ENCODE peak calls at places on chromosomes 16 and 17, in seven cellular contexts. E, W, M, I, D, T and X are unnamed samples.

GRCh38 chr17:4968166-4968915 is 724 bp upstream of the SPAG7 start:
- DNase-seq in E (no peak), W (no peak), M (no peak), I (no peak), D (peak), T (no peak), X (no peak)

GRCh38 chr17:11514981-11515680 is 83.1 kb upstream of the DNAH9 start:
- DNase-seq in E (no peak), W (no peak), M (no peak), I (no peak), D (no peak), T (no peak), X (no peak)

GRCh38 chr17:70787721-70788120 is 618.4 kb downstream of the KCNJ2 start:
- DNase-seq in E (no peak), W (no peak), M (no peak), I (no peak), D (no peak), T (no peak), X (no peak)

GRCh38 chr17:56148333-56148732 is 4.9 kb upstream of the ANKFN1 start:
- DNase-seq in E (no peak), W (no peak), M (no peak), I (no peak), D (no peak), T (no peak), X (no peak)

GRCh38 chr17:2706911-2707510 is 4.6 kb downstream of the CLUH start:
- DNase-seq in E (no peak), W (no peak), M (no peak), I (no peak), D (peak), T (no peak), X (no peak)

GRCh38 chr17:29069526-29070041 is 26.6 kb downstream of the PIPOX start:
- DNase-seq in E (no peak), W (no peak), M (no peak), I (no peak), D (no peak), T (no peak), X (no peak)

GRCh38 chr17:58691701-58692238 is at the start of gene TEX14:
- DNase-seq in E (no peak), W (no peak), M (no peak), I (no peak), D (no peak), T (peak), X (no peak)

GRCh38 chr17:2025622-2026309 is 632 bp upstream of the RTN4RL1 start:
- DNase-seq in E (peak), W (no peak), M (no peak), I (no peak), D (peak), T (peak), X (peak)

GRCh38 chr17:10616502-10617119 is 40.5 kb downstream of the MYH3 start:
- DNase-seq in E (peak), W (peak), M (peak), I (no peak), D (peak), T (peak), X (peak)

GRCh38 chr16:11356573-11357331 is 11.5 kb downstream of the RMI2 start:
- DNase-seq in E (peak), W (no peak), M (peak), I (no peak), D (no peak), T (peak), X (peak)

GRCh38 chr16:78396046-78396445 is 296.6 kb downstream of the WWOX start:
- DNase-seq in E (no peak), W (no peak), M (no peak), I (no peak), D (no peak), T (no peak), X (no peak)

GRCh38 chr17:47649972-47650524 is 329 bp downstream of the KPNB1 start:
- DNase-seq in E (no peak), W (no peak), M (peak), I (no peak), D (no peak), T (no peak), X (peak)

GRCh38 chr17:57235124-57235523 is 21.2 kb upstream of the MSI2 start:
- DNase-seq in E (no peak), W (no peak), M (no peak), I (no peak), D (no peak), T (no peak), X (no peak)

GRCh38 chr16:2528161-2529060 is 2.8 kb downstream of the CEMP1 start:
- DNase-seq in E (no peak), W (no peak), M (peak), I (no peak), D (no peak), T (peak), X (no peak)

GRCh38 chr16:2910441-2910840 is 1.3 kb upstream of the FLYWCH1 start:
- DNase-seq in E (no peak), W (no peak), M (no peak), I (no peak), D (no peak), T (no peak), X (no peak)

GRCh38 chr17:42843358-42843934 is 934 bp upstream of the AOC2 start:
- DNase-seq in E (peak), W (peak), M (peak), I (no peak), D (no peak), T (no peak), X (peak)

GRCh38 chr16:56423584-56424403 is 1.6 kb downstream of the AMFR start:
- DNase-seq in E (no peak), W (no peak), M (peak), I (no peak), D (no peak), T (no peak), X (peak)

GRCh38 chr17:13202835-13203234 is 185.0 kb upstream of the ELAC2 start:
- DNase-seq in E (no peak), W (no peak), M (no peak), I (no peak), D (no peak), T (no peak), X (no peak)

GRCh38 chr16:21164521-21165168 is 6.2 kb downstream of the LDAF1 start:
- DNase-seq in E (no peak), W (no peak), M (no peak), I (no peak), D (no peak), T (no peak), X (no peak)

GRCh38 chr17:27950995-27951394 is 57.8 kb upstream of the LYRM9 start:
- DNase-seq in E (no peak), W (no peak), M (no peak), I (no peak), D (no peak), T (no peak), X (no peak)

GRCh38 chr17:51103050-51103449 is 17.6 kb downstream of the SPAG9 start:
- DNase-seq in E (no peak), W (no peak), M (no peak), I (no peak), D (no peak), T (no peak), X (no peak)

GRCh38 chr16:46929378-46930332 is 43.8 kb downstream of the DNAJA2 start:
- DNase-seq in E (peak), W (peak), M (peak), I (no peak), D (peak), T (peak), X (peak)

GRCh38 chr16:10497132-10498088 is 83.0 kb downstream of the EMP2 start:
- DNase-seq in E (no peak), W (no peak), M (no peak), I (no peak), D (no peak), T (no peak), X (no peak)

GRCh38 chr17:51372345-51373004 is 112.1 kb downstream of the UTP18 start:
- DNase-seq in E (peak), W (no peak), M (peak), I (no peak), D (no peak), T (no peak), X (peak)

GRCh38 chr16:5072334-5073278 is 963 bp downstream of the ALG1 start:
- DNase-seq in E (no peak), W (no peak), M (no peak), I (no peak), D (no peak), T (no peak), X (peak)

GRCh38 chr16:57751539-57752202 is 16.1 kb downstream of the KATNB1 start:
- DNase-seq in E (no peak), W (no peak), M (no peak), I (no peak), D (no peak), T (no peak), X (no peak)

GRCh38 chr16:66898207-66898606 is 17.9 kb downstream of the PDP2 start:
- DNase-seq in E (peak), W (no peak), M (no peak), I (no peak), D (no peak), T (no peak), X (no peak)

GRCh38 chr17:42989726-42990652 is 8.2 kb upstream of the RPL27 start:
- DNase-seq in E (no peak), W (no peak), M (no peak), I (no peak), D (no peak), T (no peak), X (no peak)

GRCh38 chr16:50463581-50464324 is 84.4 kb upstream of the NKD1 start:
- DNase-seq in E (no peak), W (no peak), M (no peak), I (no peak), D (peak), T (no peak), X (no peak)

GRCh38 chr17:7972131-7972785 is 30.2 kb upstream of the GUCY2D start:
- DNase-seq in E (no peak), W (no peak), M (no peak), I (no peak), D (no peak), T (peak), X (no peak)

GRCh38 chr17:70984873-70985272 is 815.5 kb downstream of the KCNJ2 start:
- DNase-seq in E (no peak), W (no peak), M (no peak), I (no peak), D (no peak), T (no peak), X (no peak)

GRCh38 chr16:85328665-85329058 is 216.4 kb upstream of the CIBAR2 start:
- DNase-seq in E (no peak), W (no peak), M (no peak), I (no peak), D (no peak), T (no peak), X (no peak)

GRCh38 chr16:58129097-58129936 is at the start of gene CFAP20:
- DNase-seq in E (peak), W (peak), M (peak), I (peak), D (peak), T (peak), X (peak)

GRCh38 chr17:62870581-62870964 is 62.5 kb upstream of the MARCHF10 start:
- DNase-seq in E (no peak), W (no peak), M (no peak), I (no peak), D (no peak), T (no peak), X (no peak)

GRCh38 chr17:50923611-50924010 is 57.5 kb upstream of the TOB1 start:
- DNase-seq in E (no peak), W (no peak), M (no peak), I (no peak), D (no peak), T (no peak), X (no peak)

GRCh38 chr16:27677300-27677699 is 127.4 kb downstream of the KATNIP start:
- DNase-seq in E (peak), W (no peak), M (no peak), I (no peak), D (no peak), T (no peak), X (no peak)

GRCh38 chr16:75064403-75065148 is 52.0 kb downstream of the LDHD start:
- DNase-seq in E (no peak), W (no peak), M (no peak), I (no peak), D (no peak), T (no peak), X (no peak)

DNA sequence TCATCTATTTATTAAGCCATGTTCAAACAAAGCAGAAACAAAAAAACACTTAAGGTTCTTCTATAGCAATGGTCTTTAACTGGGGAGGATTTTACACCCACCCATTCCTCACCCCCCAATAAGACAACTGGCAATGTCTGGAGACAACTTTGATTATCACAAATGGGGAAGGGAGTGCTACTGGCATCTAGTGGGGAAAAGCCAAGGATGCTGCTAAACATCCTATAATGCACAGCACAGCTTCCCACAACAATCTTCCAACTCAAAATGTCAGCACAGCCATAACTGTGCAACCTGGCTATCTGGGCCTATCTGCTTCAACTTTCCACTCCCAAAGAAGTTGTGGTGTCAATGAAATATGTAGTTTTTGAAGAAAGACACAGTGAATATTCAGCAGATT is 1044.4 kb downstream of the CDH8 start:
- DNase-seq in E (no peak), W (no peak), M (no peak), I (no peak), D (no peak), T (no peak), X (no peak)
- TF ChIP-seq CTCF in E (no peak), W (no peak), M (no peak), I (no peak), D (no peak), T (no peak), X (no peak)

GRCh38 chr17:64148699-64149098 is 18.8 kb upstream of the ERN1 start:
- DNase-seq in E (no peak), W (no peak), M (no peak), I (no peak), D (peak), T (no peak), X (no peak)
- TF ChIP-seq CTCF in E (no peak), W (no peak), M (no peak), I (no peak), D (no peak), T (peak), X (peak)

DNA sequence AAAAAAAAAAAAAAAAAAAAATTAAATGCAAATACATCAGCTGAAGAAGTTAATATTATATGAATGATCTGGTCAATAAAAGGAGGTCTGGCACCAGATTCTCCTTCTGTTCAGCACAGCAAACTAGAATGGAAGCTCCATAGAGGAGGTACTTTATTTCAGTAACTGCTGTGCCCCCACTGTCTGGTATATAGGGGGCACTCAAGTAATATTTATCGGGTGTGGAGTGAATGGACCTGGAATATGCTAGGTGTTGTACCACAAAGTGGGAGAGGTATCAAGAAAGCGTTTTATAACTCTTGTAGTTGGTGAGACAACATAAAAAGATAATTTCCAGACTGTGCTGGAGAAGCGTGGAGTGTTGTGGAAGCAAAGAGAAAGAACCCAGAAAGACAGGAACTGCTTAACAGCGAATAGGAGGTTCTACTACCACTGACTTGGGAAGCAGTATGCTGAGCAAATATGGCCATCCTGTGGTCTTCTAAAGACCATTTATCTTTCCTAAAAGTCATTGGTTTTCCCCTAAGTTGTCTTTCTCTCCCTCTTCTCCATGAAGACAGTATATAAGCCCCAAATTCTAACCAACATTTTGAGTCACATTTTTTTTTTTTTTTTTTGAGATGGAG is 12.2 kb upstream of the PRKCA start:
- DNase-seq in E (no peak), W (no peak), M (no peak), I (no peak), D (no peak), T (no peak), X (no peak)
- TF ChIP-seq CTCF in E (peak), W (no peak), M (no peak), I (no peak), D (no peak), T (peak), X (no peak)

GRCh38 chr16:24318670-24319069 is 62.5 kb downstream of the CACNG3 start:
- DNase-seq in E (no peak), W (no peak), M (no peak), I (no peak), D (no peak), T (no peak), X (no peak)
- TF ChIP-seq CTCF in E (no peak), W (no peak), M (no peak), I (no peak), D (no peak), T (no peak), X (no peak)

GRCh38 chr17:45316271-45317112 is at the start of gene MAP3K14:
- DNase-seq in E (no peak), W (no peak), M (peak), I (no peak), D (peak), T (peak), X (peak)
- TF ChIP-seq CTCF in E (peak), W (peak), M (no peak), I (peak), D (no peak), T (peak), X (no peak)

GRCh38 chr16:1330260-1330914 is 3.1 kb upstream of the BAIAP3 start:
- DNase-seq in E (no peak), W (no peak), M (no peak), I (no peak), D (no peak), T (no peak), X (no peak)

GRCh38 chr16:1332618-1333148 is 762 bp upstream of the BAIAP3 start:
- DNase-seq in E (no peak), W (no peak), M (no peak), I (no peak), D (no peak), T (no peak), X (no peak)

GRCh38 chr16:1333149-1333812 is at the start of gene BAIAP3:
- DNase-seq in E (no peak), W (no peak), M (peak), I (no peak), D (no peak), T (peak), X (peak)

GRCh38 chr16:1331712-1332617 is 1.5 kb upstream of the BAIAP3 start:
- DNase-seq in E (peak), W (no peak), M (peak), I (no peak), D (peak), T (peak), X (peak)

DNA sequence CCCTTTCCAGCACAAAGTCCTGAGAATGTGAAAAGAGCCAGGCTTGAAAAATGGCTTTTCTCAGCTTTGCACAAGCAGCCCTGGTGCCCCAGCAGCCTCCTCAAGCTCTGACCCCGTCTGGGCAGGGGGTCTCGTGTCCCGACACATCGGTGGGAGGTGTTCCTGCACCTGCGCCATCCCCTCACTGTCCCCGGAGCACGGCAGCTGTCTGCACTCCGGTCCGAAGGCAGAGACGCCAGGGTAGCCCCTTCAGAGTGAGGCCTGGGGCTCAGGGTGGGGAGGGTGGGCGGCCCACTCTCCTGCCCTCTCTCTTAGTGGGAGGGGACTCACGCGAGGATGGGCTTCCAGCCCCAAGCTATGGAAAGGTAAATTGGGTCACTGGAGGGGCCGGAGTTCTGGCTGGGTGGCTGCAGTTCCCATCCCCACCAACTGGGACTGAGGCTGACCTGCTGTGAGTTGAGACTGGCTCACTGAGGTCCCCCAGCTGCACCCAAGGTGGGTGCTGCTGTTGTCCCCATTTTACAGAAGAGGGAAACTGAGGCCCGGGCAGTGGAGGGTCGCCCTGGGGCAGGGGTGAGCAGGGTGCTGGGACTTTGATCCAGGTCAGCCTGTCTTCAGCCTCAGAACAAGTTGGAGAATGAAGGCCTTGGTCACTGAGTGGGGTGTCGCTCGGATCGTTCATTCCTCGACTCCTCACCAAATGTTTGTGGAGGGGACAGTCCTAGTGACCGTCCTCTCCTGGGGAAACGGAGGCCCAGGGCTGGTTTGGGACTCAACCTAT is 2.3 kb upstream of the BAIAP3 start:
- DNase-seq in E (no peak), W (no peak), M (no peak), I (no peak), D (no peak), T (no peak), X (no peak)
- TF ChIP-seq CTCF in E (peak), W (no peak), M (no peak), I (no peak), D (no peak), T (no peak), X (no peak)

DNA sequence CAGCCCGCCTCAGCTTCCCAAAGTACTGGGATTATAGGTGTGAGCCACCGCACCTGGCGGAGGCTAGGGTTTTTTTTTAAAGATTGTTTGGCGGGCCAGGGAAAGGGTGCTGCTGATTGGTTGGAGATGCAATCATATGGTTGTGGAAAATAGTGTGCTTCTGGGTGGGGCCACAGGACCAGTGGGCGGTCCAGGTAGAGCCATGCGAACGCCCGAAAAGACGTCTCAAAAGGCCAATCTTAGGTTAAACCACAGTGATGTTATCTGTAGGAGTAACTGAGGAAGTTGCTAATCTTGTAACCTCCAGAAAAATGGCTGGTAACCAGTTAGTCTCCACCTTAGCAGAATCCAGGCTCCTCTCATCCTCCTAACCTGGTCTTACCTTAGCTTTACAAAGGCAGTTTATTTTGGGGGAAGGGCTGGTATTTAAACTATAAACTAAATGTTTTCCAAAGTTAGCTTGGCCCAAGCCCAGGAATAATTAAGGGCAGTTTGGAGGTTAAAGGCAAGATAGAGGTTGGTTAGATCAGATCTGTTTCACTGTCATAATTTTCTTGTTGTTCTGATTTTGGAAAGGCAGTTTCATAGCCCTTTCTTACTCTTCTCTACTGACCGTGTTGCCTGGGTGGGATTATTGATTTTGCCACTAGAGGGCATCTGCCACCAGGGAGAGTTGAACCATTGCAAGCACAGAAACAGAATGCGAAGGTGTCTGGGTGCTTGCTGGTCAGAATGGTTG is 111.0 kb downstream of the PLCG2 start:
- DNase-seq in E (peak), W (peak), M (peak), I (peak), D (no peak), T (no peak), X (peak)
- TF ChIP-seq CTCF in E (peak), W (peak), M (peak), I (peak), D (peak), T (peak), X (peak)